ENCODE peak calls at places on chromosomes 13 and 19, in five cellular contexts. F, A, P, D and Z are unnamed samples. For H3K4me1, the result is how much of the 10 kb centered on the place peaks cover.

GRCh38 chr19:55082023-55082851 is 6.6 kb downstream of the EPS8L1 start:
- DNase-seq in F (no peak), A (no peak), P (no peak), D (no peak), Z (peak)

GRCh38 chr19:8481616-8482015 is 20.8 kb downstream of the PRAM1 start:
- DNase-seq in F (no peak), A (no peak), P (no peak), D (no peak), Z (no peak)

GRCh38 chr13:76792680-76793334 is 93.4 kb downstream of the KCTD12 start:
- DNase-seq in F (no peak), A (no peak), P (no peak), D (no peak), Z (no peak)

GRCh38 chr19:1882089-1882785 is 3.1 kb downstream of the ABHD17A start:
- DNase-seq in F (no peak), A (no peak), P (no peak), D (no peak), Z (no peak)

GRCh38 chr13:47548294-47548825 is 452.7 kb downstream of the SUCLA2 start:
- DNase-seq in F (no peak), A (no peak), P (no peak), D (no peak), Z (no peak)

GRCh38 chr19:24033962-24034342 is 53.0 kb upstream of the ZNF254 start:
- DNase-seq in F (peak), A (no peak), P (no peak), D (no peak), Z (peak)

GRCh38 chr13:71303144-71303543 is 563.9 kb downstream of the DACH1 start:
- DNase-seq in F (no peak), A (no peak), P (no peak), D (no peak), Z (no peak)

GRCh38 chr13:46040763-46041162 is 11.8 kb downstream of the ZC3H13 start:
- DNase-seq in F (no peak), A (no peak), P (no peak), D (no peak), Z (no peak)

GRCh38 chr13:61795580-61795979 is 379.9 kb upstream of the PCDH20 start:
- DNase-seq in F (no peak), A (no peak), P (no peak), D (no peak), Z (no peak)

GRCh38 chr19:38745316-38745715 is 1.0 kb upstream of the CAPN12 start:
- DNase-seq in F (no peak), A (no peak), P (no peak), D (no peak), Z (peak)

GRCh38 chr13:46654956-46655726 is 102.2 kb downstream of the LRCH1 start:
- DNase-seq in F (no peak), A (no peak), P (no peak), D (no peak), Z (no peak)

GRCh38 chr13:98333481-98333880 is 156.4 kb upstream of the RNF113B start:
- DNase-seq in F (peak), A (no peak), P (no peak), D (no peak), Z (no peak)

GRCh38 chr13:109602356-109602755 is 184.0 kb downstream of the IRS2 start:
- DNase-seq in F (no peak), A (no peak), P (no peak), D (no peak), Z (no peak)

GRCh38 chr19:29858000-29858596 is 46.3 kb downstream of the CCNE1 start:
- DNase-seq in F (no peak), A (peak), P (no peak), D (no peak), Z (peak)

GRCh38 chr13:97911311-97912138 is 42.0 kb upstream of the IPO5 start:
- DNase-seq in F (peak), A (peak), P (no peak), D (peak), Z (peak)

GRCh38 chr19:32599736-32600157 is 18.8 kb downstream of the PDCD5 start:
- DNase-seq in F (peak), A (peak), P (no peak), D (peak), Z (peak)

GRCh38 chr13:108895220-108895704 is 265.9 kb downstream of the MYO16 start:
- DNase-seq in F (peak), A (no peak), P (no peak), D (no peak), Z (peak)

GRCh38 chr19:3977242-3978143 is 6.6 kb upstream of the DAPK3 start:
- DNase-seq in F (no peak), A (peak), P (no peak), D (no peak), Z (peak)

GRCh38 chr13:97125051-97125809 is 96.9 kb upstream of the MBNL2 start:
- DNase-seq in F (peak), A (no peak), P (peak), D (peak), Z (peak)

GRCh38 chr13:22243519-22244197 is 572.8 kb downstream of the FGF9 start:
- DNase-seq in F (no peak), A (no peak), P (no peak), D (no peak), Z (no peak)

GRCh38 chr13:102708991-102709390 is 14.1 kb upstream of the METTL21C start:
- DNase-seq in F (no peak), A (no peak), P (no peak), D (no peak), Z (no peak)

GRCh38 chr19:37813340-37813739 is 34.0 kb upstream of the ZNF573 start:
- DNase-seq in F (no peak), A (no peak), P (no peak), D (no peak), Z (no peak)

GRCh38 chr13:100659578-100659977 is 15.0 kb downstream of the TMTC4 start:
- DNase-seq in F (no peak), A (no peak), P (no peak), D (no peak), Z (no peak)

GRCh38 chr13:83211301-83211700 is 671.0 kb downstream of the SLITRK1 start:
- DNase-seq in F (no peak), A (no peak), P (no peak), D (no peak), Z (no peak)

GRCh38 chr13:30679483-30680330 is 55.6 kb upstream of the ALOX5AP start:
- DNase-seq in F (peak), A (no peak), P (no peak), D (no peak), Z (peak)

GRCh38 chr13:19305434-19305833 is 123.8 kb upstream of the TUBA3C start:
- DNase-seq in F (no peak), A (no peak), P (no peak), D (no peak), Z (no peak)

GRCh38 chr13:94968040-94968756 is 255.9 kb upstream of the SOX21 start:
- DNase-seq in F (no peak), A (no peak), P (no peak), D (no peak), Z (peak)

GRCh38 chr19:57825501-57825900 is 4.6 kb upstream of the ZNF587B start:
- DNase-seq in F (no peak), A (no peak), P (no peak), D (no peak), Z (no peak)

GRCh38 chr13:30308548-30308947 is 1.2 kb upstream of the KATNAL1 start:
- DNase-seq in F (no peak), A (peak), P (no peak), D (no peak), Z (no peak)

GRCh38 chr19:11848594-11849263 is at the start of gene ZNF439:
- DNase-seq in F (peak), A (peak), P (peak), D (no peak), Z (peak)

GRCh38 chr13:44218501-44219240 is 155.0 kb upstream of the SERP2 start:
- DNase-seq in F (no peak), A (no peak), P (no peak), D (no peak), Z (no peak)

GRCh38 chr13:94967183-94968039 is 255.1 kb upstream of the SOX21 start:
- DNase-seq in F (no peak), A (no peak), P (no peak), D (no peak), Z (peak)

GRCh38 chr13:73715114-73715909 is 418.9 kb downstream of the KLF12 start:
- DNase-seq in F (no peak), A (no peak), P (peak), D (no peak), Z (no peak)
- TF ChIP-seq YY1 in F (no peak), A (no peak), P (no peak), D (no peak), Z (no peak)

GRCh38 chr13:33285420-33286124 is at the start of gene STARD13:
- DNase-seq in F (peak), A (peak), P (peak), D (peak), Z (peak)
- TF ChIP-seq ZBTB33 in F (no peak), A (no peak), P (no peak), D (no peak), Z (no peak)

GRCh38 chr19:13038306-13039210 is 43.3 kb downstream of the NFIX start:
- DNase-seq in F (no peak), A (no peak), P (no peak), D (no peak), Z (no peak)

GRCh38 chr19:13040916-13041292 is 45.6 kb downstream of the NFIX start:
- DNase-seq in F (no peak), A (no peak), P (no peak), D (no peak), Z (no peak)

GRCh38 chr19:13040232-13040915 is 45.1 kb downstream of the NFIX start:
- DNase-seq in F (no peak), A (no peak), P (no peak), D (no peak), Z (no peak)

GRCh38 chr19:13037718-13038117 is 42.4 kb downstream of the NFIX start:
- DNase-seq in F (no peak), A (no peak), P (no peak), D (no peak), Z (no peak)

DNA sequence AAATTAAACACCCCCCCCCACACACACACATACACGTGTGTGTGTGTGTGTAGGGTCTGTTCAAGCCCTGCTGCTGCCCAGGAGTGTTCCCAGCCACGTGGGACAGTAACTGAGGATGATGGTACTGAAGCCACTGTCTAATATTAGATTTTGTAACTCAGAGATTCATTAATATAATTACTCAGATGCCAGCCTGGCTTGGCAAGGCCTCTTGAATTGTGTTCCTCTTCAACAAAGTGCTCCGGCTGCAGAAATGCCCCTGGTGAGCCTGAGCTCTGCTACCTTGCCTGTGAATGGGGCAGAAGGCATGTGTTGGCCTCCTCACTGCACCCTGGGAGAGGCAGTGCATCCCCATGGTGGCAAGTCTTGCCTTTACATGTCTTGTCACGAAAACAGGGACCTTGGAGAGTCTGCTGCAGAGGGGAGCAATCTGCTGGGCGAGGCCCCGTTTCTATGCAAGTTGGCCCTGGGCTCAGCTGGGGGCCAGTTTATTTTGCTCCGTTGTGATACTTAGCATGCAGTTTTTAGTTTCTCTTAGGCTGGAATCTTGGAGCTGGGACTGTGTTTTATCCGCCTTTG is 44.0 kb downstream of the NFIX start:
- DNase-seq in F (no peak), A (no peak), P (no peak), D (no peak), Z (no peak)
- H3K4me1 ChIP-seq in F (half or more), A (under half), P (under half), D (under half), Z (half or more)

GRCh38 chr13:80082396-80083096 is 258.4 kb downstream of the SPRY2 start:
- DNase-seq in F (no peak), A (no peak), P (no peak), D (no peak), Z (no peak)
- TF ChIP-seq YY1 in F (no peak), A (no peak), P (no peak), D (no peak), Z (peak)

GRCh38 chr13:34617684-34618083 is 324.4 kb upstream of the NBEA start:
- DNase-seq in F (no peak), A (no peak), P (no peak), D (no peak), Z (no peak)
- TF ChIP-seq ZBTB33 in F (no peak), A (no peak), P (no peak), D (no peak), Z (no peak)

GRCh38 chr13:21014139-21014665 is 47.2 kb downstream of the LATS2 start:
- DNase-seq in F (no peak), A (no peak), P (no peak), D (no peak), Z (no peak)

GRCh38 chr13:21015284-21015683 is 46.1 kb downstream of the LATS2 start:
- DNase-seq in F (no peak), A (no peak), P (no peak), D (no peak), Z (no peak)

GRCh38 chr13:21014666-21015170 is 46.7 kb downstream of the LATS2 start:
- DNase-seq in F (peak), A (no peak), P (no peak), D (no peak), Z (no peak)

GRCh38 chr13:21018220-21018619 is 43.2 kb downstream of the LATS2 start:
- DNase-seq in F (no peak), A (no peak), P (no peak), D (no peak), Z (no peak)

GRCh38 chr13:21016487-21016886 is 44.9 kb downstream of the LATS2 start:
- DNase-seq in F (no peak), A (no peak), P (no peak), D (no peak), Z (no peak)
- H3K4me1 ChIP-seq in F (half or more), A (under half), P (under half), D (under half), Z (half or more)